ENCODE peak calls at places on chromosome 2, in nine cellular contexts. Z is Caki2, V is GM12865, E is smooth muscle cell of the brain vasculature, N is astrocyte of the spinal cord, J is nucleus accumbens, O is upper lobe of left lung, P is left colon, X is right atrium auricular region. R is an unnamed sample.

GRCh38 chr2:28544405-28544914 is 48.6 kb downstream of the PLB1 start:
- DNase-seq in O (no peak), E (no peak), Z (no peak), V (no peak), J (no peak), N (no peak), X (no peak), P (peak), R (no peak)

GRCh38 chr2:207253946-207254345 is 88.2 kb upstream of the KLF7 start:
- DNase-seq in E (no peak), O (no peak), J (no peak), X (no peak), N (peak), Z (no peak), V (no peak), P (no peak), R (peak)

GRCh38 chr2:18891598-18892345 is 302.4 kb upstream of the NT5C1B start:
- DNase-seq in N (no peak), X (no peak), P (no peak), E (no peak), O (no peak), J (no peak), Z (no peak), V (no peak), R (no peak)

GRCh38 chr2:69308338-69308737 is 78.7 kb downstream of the GFPT1 start:
- DNase-seq in O (peak), N (no peak), Z (no peak), V (no peak), P (no peak), J (no peak), X (no peak), E (no peak), R (no peak)

GRCh38 chr2:133780099-133780996 is 212.1 kb upstream of the NCKAP5 start:
- DNase-seq in N (peak), J (no peak), E (peak), O (no peak), P (no peak), Z (peak), X (no peak), V (peak), R (peak)

GRCh38 chr2:406876-407275 is 119.0 kb upstream of the ALKAL2 start:
- DNase-seq in P (no peak), J (no peak), Z (no peak), O (no peak), X (no peak), N (no peak), V (no peak), E (no peak), R (no peak)

GRCh38 chr2:174951746-174952145 is 53.4 kb downstream of the CHN1 start:
- DNase-seq in E (no peak), V (no peak), N (peak), P (no peak), X (no peak), O (no peak), Z (no peak), J (no peak), R (peak)

GRCh38 chr2:105378276-105378840 is 20.5 kb downstream of the FHL2 start:
- DNase-seq in E (no peak), N (no peak), O (no peak), V (no peak), Z (no peak), P (no peak), X (peak), J (no peak), R (no peak)

GRCh38 chr2:150792780-150793300 is 305.4 kb upstream of the RND3 start:
- DNase-seq in O (no peak), V (no peak), P (no peak), E (no peak), X (no peak), J (no peak), Z (no peak), N (no peak), R (no peak)

GRCh38 chr2:46999857-47000678 is 84.5 kb upstream of the MCFD2 start:
- DNase-seq in V (no peak), P (no peak), X (no peak), J (peak), N (no peak), E (no peak), Z (no peak), O (no peak), R (no peak)

GRCh38 chr2:172996387-172996961 is 79.2 kb upstream of the MAP3K20 start:
- DNase-seq in E (no peak), J (no peak), P (no peak), V (no peak), X (no peak), Z (no peak), O (no peak), N (no peak), R (peak)

R was measured in PC-3.